ENCODE peak calls at places on chromosomes 3 and 15, in ten cellular contexts. One of them, this sample, is unnamed. For H3K9me3, the result is how much of the 10 kb centered on the place peaks cover.

GRCh38 chr15:83046558-83047127 is 20.4 kb downstream of the BTBD1 start:
- DNase-seq in osteoblast: peak
- DNase-seq in MM.1S: no peak
- DNase-seq in neuronal stem cell: no peak
- DNase-seq in hepatocyte: no peak
- DNase-seq in Karpas-422: no peak
- DNase-seq in PC-3: peak
- DNase-seq in IMR-90: peak
- DNase-seq in HCT116: no peak
- DNase-seq in fibroblast of lung: peak
- DNase-seq in this sample: no peak

GRCh38 chr3:150022406-150023238 is 51.9 kb upstream of the PFN2 start:
- DNase-seq in IMR-90: peak
- DNase-seq in neuronal stem cell: no peak
- DNase-seq in Karpas-422: peak
- DNase-seq in fibroblast of lung: peak
- DNase-seq in MM.1S: peak
- DNase-seq in PC-3: peak
- DNase-seq in hepatocyte: peak
- DNase-seq in osteoblast: no peak
- DNase-seq in HCT116: no peak
- DNase-seq in this sample: no peak

GRCh38 chr3:124364230-124365022 is 365.8 kb upstream of the UMPS start:
- DNase-seq in MM.1S: no peak
- DNase-seq in HCT116: no peak
- DNase-seq in fibroblast of lung: no peak
- DNase-seq in Karpas-422: no peak
- DNase-seq in osteoblast: no peak
- DNase-seq in IMR-90: no peak
- DNase-seq in neuronal stem cell: no peak
- DNase-seq in PC-3: no peak
- DNase-seq in hepatocyte: no peak
- DNase-seq in this sample: no peak

GRCh38 chr3:147089286-147089685 is 317.1 kb downstream of the ZIC4 start:
- DNase-seq in fibroblast of lung: no peak
- DNase-seq in neuronal stem cell: no peak
- DNase-seq in hepatocyte: no peak
- DNase-seq in HCT116: no peak
- DNase-seq in Karpas-422: no peak
- DNase-seq in PC-3: no peak
- DNase-seq in IMR-90: no peak
- DNase-seq in MM.1S: no peak
- DNase-seq in osteoblast: no peak
- DNase-seq in this sample: no peak

GRCh38 chr3:155805204-155805801 is 775 bp downstream of the C3orf33 start:
- DNase-seq in PC-3: peak
- DNase-seq in osteoblast: no peak
- DNase-seq in fibroblast of lung: no peak
- DNase-seq in MM.1S: peak
- DNase-seq in hepatocyte: no peak
- DNase-seq in HCT116: peak
- DNase-seq in Karpas-422: peak
- DNase-seq in IMR-90: no peak
- DNase-seq in neuronal stem cell: no peak
- DNase-seq in this sample: no peak

GRCh38 chr3:42499478-42499871 is 3.0 kb upstream of the VIPR1 start:
- DNase-seq in PC-3: no peak
- DNase-seq in IMR-90: no peak
- DNase-seq in hepatocyte: no peak
- DNase-seq in osteoblast: no peak
- DNase-seq in neuronal stem cell: no peak
- DNase-seq in Karpas-422: no peak
- DNase-seq in fibroblast of lung: no peak
- DNase-seq in MM.1S: no peak
- DNase-seq in HCT116: no peak
- DNase-seq in this sample: no peak

GRCh38 chr15:60713096-60714084 is 234.4 kb upstream of the ICE2 start:
- DNase-seq in IMR-90: peak
- DNase-seq in MM.1S: no peak
- DNase-seq in fibroblast of lung: peak
- DNase-seq in osteoblast: peak
- DNase-seq in Karpas-422: peak
- DNase-seq in PC-3: no peak
- DNase-seq in hepatocyte: no peak
- DNase-seq in HCT116: no peak
- DNase-seq in neuronal stem cell: no peak
- DNase-seq in this sample: no peak

GRCh38 chr15:38145671-38146111 is 106.9 kb upstream of the SPRED1 start:
- DNase-seq in hepatocyte: no peak
- DNase-seq in PC-3: no peak
- DNase-seq in osteoblast: peak
- DNase-seq in fibroblast of lung: no peak
- DNase-seq in Karpas-422: peak
- DNase-seq in HCT116: no peak
- DNase-seq in neuronal stem cell: no peak
- DNase-seq in MM.1S: no peak
- DNase-seq in IMR-90: no peak
- DNase-seq in this sample: no peak

GRCh38 chr3:161423911-161424522 is 52.7 kb upstream of the SPTSSB start:
- DNase-seq in Karpas-422: peak
- DNase-seq in neuronal stem cell: peak
- DNase-seq in HCT116: peak
- DNase-seq in IMR-90: peak
- DNase-seq in hepatocyte: peak
- DNase-seq in MM.1S: peak
- DNase-seq in fibroblast of lung: peak
- DNase-seq in osteoblast: no peak
- DNase-seq in PC-3: peak
- DNase-seq in this sample: peak

GRCh38 chr3:157412323-157412845 is 24.3 kb upstream of the PTX3 start:
- DNase-seq in Karpas-422: no peak
- DNase-seq in neuronal stem cell: no peak
- DNase-seq in HCT116: no peak
- DNase-seq in IMR-90: no peak
- DNase-seq in fibroblast of lung: no peak
- DNase-seq in MM.1S: peak
- DNase-seq in osteoblast: no peak
- DNase-seq in hepatocyte: no peak
- DNase-seq in PC-3: no peak
- DNase-seq in this sample: no peak

GRCh38 chr15:59221479-59221878 is 14.8 kb downstream of the LDHAL6B start:
- DNase-seq in MM.1S: no peak
- DNase-seq in IMR-90: no peak
- DNase-seq in HCT116: no peak
- DNase-seq in fibroblast of lung: no peak
- DNase-seq in Karpas-422: no peak
- DNase-seq in neuronal stem cell: no peak
- DNase-seq in osteoblast: no peak
- DNase-seq in hepatocyte: no peak
- DNase-seq in PC-3: no peak
- DNase-seq in this sample: no peak

GRCh38 chr3:197353867-197354180 is 55.4 kb upstream of the DLG1 start:
- DNase-seq in HCT116: no peak
- DNase-seq in hepatocyte: peak
- DNase-seq in PC-3: no peak
- DNase-seq in IMR-90: peak
- DNase-seq in MM.1S: no peak
- DNase-seq in fibroblast of lung: no peak
- DNase-seq in Karpas-422: no peak
- DNase-seq in neuronal stem cell: no peak
- DNase-seq in osteoblast: no peak
- DNase-seq in this sample: no peak

GRCh38 chr3:197354195-197355059 is 56.0 kb upstream of the DLG1 start:
- DNase-seq in MM.1S: no peak
- DNase-seq in IMR-90: peak
- DNase-seq in HCT116: no peak
- DNase-seq in PC-3: no peak
- DNase-seq in fibroblast of lung: peak
- DNase-seq in osteoblast: no peak
- DNase-seq in hepatocyte: peak
- DNase-seq in neuronal stem cell: no peak
- DNase-seq in Karpas-422: no peak
- DNase-seq in this sample: no peak

GRCh38 chr3:197356275-197356674 is 57.9 kb upstream of the DLG1 start:
- DNase-seq in neuronal stem cell: no peak
- DNase-seq in PC-3: no peak
- DNase-seq in hepatocyte: no peak
- DNase-seq in osteoblast: no peak
- DNase-seq in MM.1S: peak
- DNase-seq in fibroblast of lung: no peak
- DNase-seq in IMR-90: no peak
- DNase-seq in Karpas-422: no peak
- DNase-seq in HCT116: no peak
- DNase-seq in this sample: no peak

GRCh38 chr3:197356741-197357140 is 58.3 kb upstream of the DLG1 start:
- DNase-seq in hepatocyte: no peak
- DNase-seq in HCT116: no peak
- DNase-seq in Karpas-422: no peak
- DNase-seq in PC-3: no peak
- DNase-seq in MM.1S: no peak
- DNase-seq in fibroblast of lung: no peak
- DNase-seq in osteoblast: no peak
- DNase-seq in neuronal stem cell: no peak
- DNase-seq in IMR-90: no peak
- DNase-seq in this sample: no peak

GRCh38 chr3:197355713-197356112 is 57.3 kb upstream of the DLG1 start:
- DNase-seq in fibroblast of lung: no peak
- DNase-seq in osteoblast: no peak
- DNase-seq in MM.1S: no peak
- DNase-seq in hepatocyte: no peak
- DNase-seq in neuronal stem cell: no peak
- DNase-seq in Karpas-422: no peak
- DNase-seq in HCT116: no peak
- DNase-seq in IMR-90: no peak
- DNase-seq in PC-3: no peak
- DNase-seq in this sample: no peak
- H3K27ac ChIP-seq in fibroblast of lung: no peak
- H3K27ac ChIP-seq in osteoblast: no peak
- H3K27ac ChIP-seq in MM.1S: no peak
- H3K27ac ChIP-seq in hepatocyte: peak
- H3K27ac ChIP-seq in neuronal stem cell: no peak
- H3K27ac ChIP-seq in Karpas-422: no peak
- H3K27ac ChIP-seq in HCT116: no peak
- H3K27ac ChIP-seq in IMR-90: no peak
- H3K27ac ChIP-seq in PC-3: no peak
- H3K27ac ChIP-seq in this sample: no peak

GRCh38 chr3:180223268-180223667 is 186.5 kb upstream of the PEX5L start:
- DNase-seq in IMR-90: no peak
- DNase-seq in osteoblast: no peak
- DNase-seq in neuronal stem cell: no peak
- DNase-seq in HCT116: no peak
- DNase-seq in fibroblast of lung: no peak
- DNase-seq in MM.1S: peak
- DNase-seq in hepatocyte: no peak
- DNase-seq in Karpas-422: no peak
- DNase-seq in PC-3: no peak
- DNase-seq in this sample: no peak

GRCh38 chr3:180229113-180229512 is 192.4 kb upstream of the PEX5L start:
- DNase-seq in hepatocyte: no peak
- DNase-seq in osteoblast: no peak
- DNase-seq in neuronal stem cell: no peak
- DNase-seq in MM.1S: no peak
- DNase-seq in IMR-90: no peak
- DNase-seq in Karpas-422: peak
- DNase-seq in fibroblast of lung: no peak
- DNase-seq in HCT116: no peak
- DNase-seq in PC-3: no peak
- DNase-seq in this sample: no peak
- H3K9me3 ChIP-seq in hepatocyte: under half
- H3K9me3 ChIP-seq in osteoblast: under half
- H3K9me3 ChIP-seq in neuronal stem cell: under half
- H3K9me3 ChIP-seq in MM.1S: under half
- H3K9me3 ChIP-seq in IMR-90: under half
- H3K9me3 ChIP-seq in Karpas-422: under half
- H3K9me3 ChIP-seq in fibroblast of lung: under half
- H3K9me3 ChIP-seq in HCT116: under half
- H3K9me3 ChIP-seq in PC-3: under half
- H3K9me3 ChIP-seq in this sample: under half

GRCh38 chr3:119145128-119145499 is 851 bp upstream of the TEX55 start:
- DNase-seq in hepatocyte: no peak
- DNase-seq in osteoblast: no peak
- DNase-seq in fibroblast of lung: no peak
- DNase-seq in IMR-90: no peak
- DNase-seq in HCT116: no peak
- DNase-seq in neuronal stem cell: no peak
- DNase-seq in Karpas-422: no peak
- DNase-seq in PC-3: no peak
- DNase-seq in MM.1S: no peak
- DNase-seq in this sample: no peak
- H2AFZ ChIP-seq in hepatocyte: no peak
- H2AFZ ChIP-seq in osteoblast: no peak
- H2AFZ ChIP-seq in fibroblast of lung: no peak
- H2AFZ ChIP-seq in IMR-90: no peak
- H2AFZ ChIP-seq in HCT116: no peak
- H2AFZ ChIP-seq in neuronal stem cell: no peak
- H2AFZ ChIP-seq in Karpas-422: no peak
- H2AFZ ChIP-seq in PC-3: peak
- H2AFZ ChIP-seq in MM.1S: no peak
- H2AFZ ChIP-seq in this sample: no peak

GRCh38 chr3:99625237-99625622 is 13.2 kb upstream of the COL8A1 start:
- DNase-seq in MM.1S: peak
- DNase-seq in neuronal stem cell: no peak
- DNase-seq in Karpas-422: no peak
- DNase-seq in PC-3: no peak
- DNase-seq in HCT116: no peak
- DNase-seq in hepatocyte: no peak
- DNase-seq in fibroblast of lung: no peak
- DNase-seq in IMR-90: no peak
- DNase-seq in osteoblast: no peak
- DNase-seq in this sample: no peak
- H3K27ac ChIP-seq in MM.1S: peak
- H3K27ac ChIP-seq in neuronal stem cell: no peak
- H3K27ac ChIP-seq in Karpas-422: no peak
- H3K27ac ChIP-seq in PC-3: no peak
- H3K27ac ChIP-seq in HCT116: no peak
- H3K27ac ChIP-seq in hepatocyte: no peak
- H3K27ac ChIP-seq in fibroblast of lung: no peak
- H3K27ac ChIP-seq in IMR-90: peak
- H3K27ac ChIP-seq in osteoblast: peak
- H3K27ac ChIP-seq in this sample: no peak

GRCh38 chr3:172143739-172144497 is 104.5 kb downstream of the FNDC3B start:
- DNase-seq in HCT116: no peak
- DNase-seq in neuronal stem cell: no peak
- DNase-seq in hepatocyte: no peak
- DNase-seq in IMR-90: no peak
- DNase-seq in fibroblast of lung: no peak
- DNase-seq in Karpas-422: no peak
- DNase-seq in MM.1S: no peak
- DNase-seq in PC-3: no peak
- DNase-seq in osteoblast: no peak
- DNase-seq in this sample: no peak
- H3K9me3 ChIP-seq in HCT116: under half
- H3K9me3 ChIP-seq in neuronal stem cell: under half
- H3K9me3 ChIP-seq in hepatocyte: under half
- H3K9me3 ChIP-seq in IMR-90: under half
- H3K9me3 ChIP-seq in fibroblast of lung: under half
- H3K9me3 ChIP-seq in Karpas-422: under half
- H3K9me3 ChIP-seq in MM.1S: under half
- H3K9me3 ChIP-seq in PC-3: under half
- H3K9me3 ChIP-seq in osteoblast: under half
- H3K9me3 ChIP-seq in this sample: under half

GRCh38 chr15:22902046-22902445 is 63.6 kb downstream of the NIPA2 start:
- DNase-seq in PC-3: no peak
- DNase-seq in neuronal stem cell: no peak
- DNase-seq in Karpas-422: no peak
- DNase-seq in HCT116: no peak
- DNase-seq in fibroblast of lung: no peak
- DNase-seq in MM.1S: no peak
- DNase-seq in osteoblast: peak
- DNase-seq in hepatocyte: no peak
- DNase-seq in IMR-90: no peak
- DNase-seq in this sample: no peak
- H2AFZ ChIP-seq in PC-3: no peak
- H2AFZ ChIP-seq in neuronal stem cell: no peak
- H2AFZ ChIP-seq in Karpas-422: no peak
- H2AFZ ChIP-seq in HCT116: no peak
- H2AFZ ChIP-seq in fibroblast of lung: no peak
- H2AFZ ChIP-seq in MM.1S: no peak
- H2AFZ ChIP-seq in osteoblast: no peak
- H2AFZ ChIP-seq in hepatocyte: no peak
- H2AFZ ChIP-seq in IMR-90: no peak
- H2AFZ ChIP-seq in this sample: no peak